ENCODE peak calls at places on chromosome 4, in ten cellular contexts. D, X, T, A, R, V, K, M, S and N are unnamed samples.

GRCh38 chr4:86592553-86593249 is 1.4 kb upstream of the PTPN13 start:
- DNase-seq in D (no peak), X (no peak), T (no peak), A (no peak), R (peak), V (no peak), K (no peak), M (no peak), S (peak), N (no peak)

GRCh38 chr4:94763500-94763899 is 5.7 kb downstream of the BMPR1B start:
- DNase-seq in D (no peak), X (no peak), T (no peak), A (no peak), R (no peak), V (no peak), K (no peak), M (no peak), S (no peak), N (no peak)

GRCh38 chr4:180296036-180296599 is 1947.1 kb upstream of the TENM3 start:
- DNase-seq in D (no peak), X (no peak), T (no peak), A (no peak), R (no peak), V (no peak), K (no peak), M (no peak), S (no peak), N (no peak)

GRCh38 chr4:70892086-70892769 is 9.9 kb upstream of the MOB1B start:
- DNase-seq in D (no peak), X (no peak), T (no peak), A (no peak), R (no peak), V (peak), K (peak), M (peak), S (no peak), N (peak)

GRCh38 chr4:188305690-188306089 is 166.4 kb downstream of the TRIML1 start:
- DNase-seq in D (no peak), X (no peak), T (no peak), A (no peak), R (no peak), V (no peak), K (no peak), M (no peak), S (no peak), N (no peak)

GRCh38 chr4:148054275-148054674 is 322.4 kb downstream of the ARHGAP10 start:
- DNase-seq in D (no peak), X (no peak), T (no peak), A (no peak), R (no peak), V (no peak), K (no peak), M (no peak), S (peak), N (no peak)

GRCh38 chr4:57064811-57065711 is 45.1 kb downstream of the IGFBP7 start:
- DNase-seq in D (no peak), X (peak), T (no peak), A (no peak), R (no peak), V (peak), K (peak), M (no peak), S (peak), N (peak)

GRCh38 chr4:154164931-154165839 is 326.4 kb downstream of the DCHS2 start:
- DNase-seq in D (no peak), X (peak), T (no peak), A (peak), R (peak), V (no peak), K (no peak), M (no peak), S (peak), N (no peak)

GRCh38 chr4:6180841-6181631 is 19.3 kb downstream of the JAKMIP1 start:
- DNase-seq in D (no peak), X (no peak), T (no peak), A (no peak), R (no peak), V (no peak), K (no peak), M (no peak), S (no peak), N (no peak)

DNA sequence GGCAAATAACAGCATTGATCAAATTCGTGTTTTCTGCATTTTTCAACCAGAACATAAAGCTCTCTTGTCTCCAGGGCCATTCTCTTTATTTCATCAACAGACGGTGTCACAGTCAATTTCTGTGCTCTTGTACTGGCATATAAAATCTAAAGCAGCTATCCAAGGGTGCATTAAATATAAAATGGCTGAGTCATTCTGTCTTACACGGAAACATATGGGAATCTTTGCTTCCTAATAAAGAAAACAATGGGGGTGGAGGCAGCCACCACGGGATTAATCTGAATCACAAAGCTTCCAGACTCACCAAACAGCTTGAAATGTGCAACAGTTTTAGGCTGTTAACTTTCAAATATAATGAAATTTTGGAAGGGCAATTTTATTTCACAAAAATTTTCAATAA is 132.6 kb downstream of the IL15 start:
- DNase-seq in D (no peak), X (peak), T (no peak), A (no peak), R (peak), V (no peak), K (no peak), M (no peak), S (peak), N (no peak)
- H3K27ac ChIP-seq in D (no peak), X (no peak), T (no peak), A (no peak), R (no peak), V (no peak), K (no peak), M (no peak), S (peak), N (no peak)

DNA sequence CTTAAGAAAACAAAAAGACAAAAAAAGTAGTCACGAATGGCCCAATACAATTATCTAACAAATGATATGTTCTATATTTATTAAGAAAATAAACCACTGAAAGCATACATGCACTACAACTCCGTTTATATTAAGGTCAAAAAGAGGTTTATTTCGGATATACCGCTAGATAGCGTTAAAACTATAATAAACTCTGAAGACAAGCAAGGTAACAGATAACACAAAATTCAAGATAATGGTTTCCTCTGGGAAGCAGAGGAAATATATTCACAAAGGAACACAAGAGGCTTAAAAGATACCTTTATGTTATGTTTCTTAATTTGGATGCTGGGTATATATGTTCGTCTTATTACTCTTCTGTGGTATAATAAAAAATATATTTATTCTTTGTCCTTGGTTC is 4.7 kb upstream of the FAM200B start:
- DNase-seq in D (no peak), X (no peak), T (no peak), A (no peak), R (no peak), V (no peak), K (no peak), M (no peak), S (no peak), N (no peak)
- H3K27ac ChIP-seq in D (no peak), X (no peak), T (no peak), A (no peak), R (no peak), V (no peak), K (no peak), M (no peak), S (peak), N (no peak)

DNA sequence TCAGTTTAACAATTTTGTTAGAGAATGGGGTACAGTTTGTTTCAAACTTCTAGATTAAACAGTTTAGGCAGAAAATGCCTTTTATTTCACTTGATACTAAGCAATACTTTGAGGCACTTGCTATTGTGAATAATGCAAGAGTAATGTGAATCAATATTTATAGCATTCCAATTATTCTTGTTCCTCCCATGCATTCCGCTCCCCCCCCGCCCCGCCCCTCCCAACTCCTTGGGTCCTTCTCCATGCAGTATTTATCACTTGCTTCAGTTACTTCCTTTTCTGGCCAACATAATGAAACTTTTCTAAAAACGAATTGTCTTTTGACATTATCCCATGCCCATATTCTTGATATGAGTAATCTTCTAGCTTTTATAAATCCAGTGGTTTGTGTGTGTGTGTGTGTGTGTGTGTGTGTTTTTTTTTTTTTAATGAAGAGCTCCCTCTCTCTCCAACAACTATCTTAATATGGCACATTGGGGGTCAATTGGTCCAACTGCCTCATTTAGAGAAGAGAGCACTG is 1.6 kb downstream of the BANK1 start:
- DNase-seq in D (no peak), X (no peak), T (no peak), A (no peak), R (peak), V (no peak), K (no peak), M (no peak), S (peak), N (no peak)
- H3K27ac ChIP-seq in D (peak), X (no peak), T (no peak), A (peak), R (no peak), V (no peak), K (no peak), M (no peak), S (no peak), N (no peak)

GRCh38 chr4:119209077-119209476 is 3.4 kb upstream of the USP53 start:
- DNase-seq in D (no peak), X (peak), T (no peak), A (peak), R (peak), V (no peak), K (no peak), M (no peak), S (peak), N (no peak)

GRCh38 chr4:119205690-119206089 is 6.8 kb upstream of the USP53 start:
- DNase-seq in D (no peak), X (no peak), T (no peak), A (no peak), R (no peak), V (no peak), K (no peak), M (no peak), S (no peak), N (no peak)

GRCh38 chr4:119207051-119207450 is 5.5 kb upstream of the USP53 start:
- DNase-seq in D (no peak), X (no peak), T (no peak), A (no peak), R (no peak), V (no peak), K (no peak), M (no peak), S (no peak), N (no peak)

GRCh38 chr4:119204898-119205297 is 7.6 kb upstream of the USP53 start:
- DNase-seq in D (no peak), X (no peak), T (no peak), A (no peak), R (no peak), V (no peak), K (no peak), M (no peak), S (peak), N (no peak)

DNA sequence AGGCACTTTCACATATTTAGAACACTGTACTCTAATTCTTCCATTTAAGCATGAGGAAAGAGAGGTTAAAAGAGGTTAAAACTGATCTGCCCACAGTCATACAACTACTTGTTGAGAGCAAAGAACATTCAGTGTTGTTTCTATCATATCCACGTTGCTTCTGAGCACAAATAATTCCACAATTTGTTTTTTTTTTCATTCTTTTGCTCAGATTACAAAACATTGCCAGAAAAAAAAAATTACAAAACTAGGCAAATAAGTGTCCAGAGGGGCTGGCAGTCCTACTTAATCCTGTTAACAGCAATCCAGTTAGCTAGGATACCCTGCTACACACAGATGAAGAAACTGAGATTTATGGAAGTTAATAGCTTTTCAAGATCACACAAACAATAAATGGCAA is 6.3 kb upstream of the USP53 start:
- DNase-seq in D (no peak), X (no peak), T (no peak), A (no peak), R (no peak), V (no peak), K (no peak), M (no peak), S (no peak), N (no peak)
- H3K27ac ChIP-seq in D (peak), X (no peak), T (no peak), A (no peak), R (no peak), V (no peak), K (no peak), M (no peak), S (no peak), N (peak)

DNA sequence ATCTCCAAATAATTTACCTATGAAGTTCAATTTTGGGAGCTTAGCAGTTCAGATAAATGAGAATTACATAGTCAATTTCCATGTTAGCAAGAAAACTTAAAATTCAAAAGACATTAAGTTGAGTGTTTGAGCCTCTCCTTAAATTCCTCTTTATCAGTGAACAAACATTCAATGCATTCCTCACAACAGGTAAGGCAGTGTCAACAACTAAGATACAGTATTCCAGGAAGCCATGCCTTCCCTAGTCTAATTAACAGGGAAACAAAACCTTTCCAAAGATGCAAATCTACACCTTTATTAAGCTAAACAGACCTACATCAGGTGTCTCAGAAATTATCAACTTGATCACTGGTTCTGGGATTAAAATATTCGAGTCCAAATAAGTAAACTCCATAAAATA is 3.7 kb downstream of the SH3RF1 start:
- DNase-seq in D (no peak), X (no peak), T (no peak), A (no peak), R (no peak), V (no peak), K (no peak), M (no peak), S (peak), N (no peak)
- H3K27ac ChIP-seq in D (no peak), X (no peak), T (no peak), A (no peak), R (no peak), V (no peak), K (no peak), M (peak), S (no peak), N (no peak)

GRCh38 chr4:78638324-78639172 is 87.0 kb downstream of the ANXA3 start:
- DNase-seq in D (no peak), X (no peak), T (no peak), A (no peak), R (no peak), V (no peak), K (no peak), M (no peak), S (no peak), N (no peak)
- H3K27ac ChIP-seq in D (peak), X (no peak), T (no peak), A (no peak), R (peak), V (no peak), K (no peak), M (no peak), S (no peak), N (no peak)

GRCh38 chr4:39714171-39714570 is 16.2 kb downstream of the UBE2K start:
- DNase-seq in D (no peak), X (no peak), T (no peak), A (no peak), R (no peak), V (no peak), K (no peak), M (no peak), S (no peak), N (no peak)
- H3K27ac ChIP-seq in D (no peak), X (peak), T (no peak), A (no peak), R (no peak), V (no peak), K (no peak), M (no peak), S (no peak), N (peak)

DNA sequence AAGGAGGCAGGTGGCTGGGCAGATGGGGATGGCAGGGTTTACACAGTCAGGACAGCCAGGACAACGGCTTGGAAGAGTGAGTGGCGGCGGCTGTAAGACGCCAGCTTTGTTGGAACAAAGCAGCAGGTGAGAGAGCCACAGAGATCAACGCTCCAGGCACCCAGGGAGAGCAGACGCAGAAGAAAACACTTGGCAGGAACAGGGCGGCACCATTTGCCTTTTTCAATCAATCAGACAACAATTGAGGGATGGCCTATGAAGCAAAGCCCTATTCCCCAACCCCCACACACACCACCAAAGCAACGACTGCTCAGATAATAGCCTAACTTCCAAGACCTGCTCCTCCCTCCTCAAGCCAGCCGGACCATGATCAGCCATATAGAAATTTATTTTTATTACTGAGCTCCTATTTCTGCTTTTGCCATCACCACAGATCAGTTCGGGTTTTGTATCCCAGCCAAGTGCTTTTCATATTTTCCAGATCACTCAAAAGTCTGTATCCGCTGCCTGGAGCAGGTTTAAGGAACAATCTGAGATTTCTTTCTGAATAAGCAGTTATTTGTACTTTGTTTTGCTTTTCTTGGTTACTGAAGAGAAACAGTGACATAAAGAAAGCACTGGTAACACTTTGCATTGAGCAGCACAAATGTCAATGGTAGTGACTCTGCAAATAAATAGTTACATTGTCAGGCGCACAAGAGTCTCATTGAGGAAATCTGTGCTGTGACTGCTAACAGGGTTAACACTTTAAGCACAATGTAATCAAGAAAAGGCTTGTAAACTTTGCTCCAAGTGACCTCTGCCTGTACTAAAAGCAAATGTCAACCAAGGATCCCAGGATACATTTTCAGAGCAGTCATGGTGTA is 81.8 kb upstream of the RBPJ start:
- DNase-seq in D (no peak), X (no peak), T (peak), A (no peak), R (no peak), V (no peak), K (no peak), M (no peak), S (peak), N (no peak)
- H3K27ac ChIP-seq in D (peak), X (peak), T (peak), A (no peak), R (no peak), V (peak), K (no peak), M (no peak), S (peak), N (peak)